ENCODE peak calls at places on chromosome 1, in nine cellular contexts. W is dorsolateral prefrontal cortex; P is fibroblast of mammary gland; Q is K562; C is left ventricle myocardium inferior; L is A549; G is CD4-positive, alpha-beta T cell; I is adrenal gland; R is neural crest cell. X is an unnamed sample.

GRCh38 chr1:39491146-39491921 is at the start of gene BMP8A:
- DNase-seq in W (peak; percentile 32), P (no peak), Q (peak; percentile 97), C (peak; percentile 51), L (peak; percentile 79), G (peak; percentile 74), I (peak; percentile 67), R (peak; percentile 37), X (peak; percentile 83)

GRCh38 chr1:175984057-175984812 is 222.9 kb downstream of the COP1 start:
- DNase-seq in W (no peak), P (no peak), Q (no peak), C (no peak), L (no peak), G (no peak), I (no peak), R (no peak), X (no peak)

GRCh38 chr1:156583821-156584622 is 4.5 kb downstream of the TTC24 start:
- DNase-seq in W (peak; percentile 77), P (peak; percentile 86), Q (peak; percentile 77), C (no peak), L (peak; percentile 85), G (peak; percentile 62), I (peak; percentile 87), R (peak; percentile 84), X (peak; percentile 65)

GRCh38 chr1:8121261-8122159 is 95.4 kb upstream of the ERRFI1 start:
- DNase-seq in W (no peak), P (peak; percentile 99), Q (no peak), C (no peak), L (no peak), G (no peak), I (peak; percentile 94), R (no peak), X (no peak)

GRCh38 chr1:172764378-172764777 is 105.5 kb downstream of the FASLG start:
- DNase-seq in W (no peak), P (no peak), Q (no peak), C (peak; percentile 16), L (no peak), G (peak; percentile 65), I (peak; percentile 23), R (no peak), X (no peak)

GRCh38 chr1:206461602-206462455 is 8.4 kb upstream of the IKBKE start:
- DNase-seq in W (peak; percentile 73), P (peak; percentile 77), Q (peak; percentile 74), C (no peak), L (peak; percentile 77), G (peak; percentile 73), I (peak; percentile 86), R (peak; percentile 70), X (peak; percentile 71)

GRCh38 chr1:106620521-106620954 is 435.9 kb upstream of the PRMT6 start:
- DNase-seq in W (no peak), P (peak; percentile 75), Q (no peak), C (no peak), L (no peak), G (no peak), I (no peak), R (no peak), X (no peak)

GRCh38 chr1:19731311-19731821 is 66.7 kb downstream of the HTR6 start:
- DNase-seq in W (no peak), P (no peak), Q (no peak), C (no peak), L (no peak), G (no peak), I (no peak), R (no peak), X (no peak)

GRCh38 chr1:241799414-241799813 is 48.6 kb upstream of the EXO1 start:
- DNase-seq in W (no peak), P (peak; percentile 57), Q (no peak), C (no peak), L (no peak), G (no peak), I (no peak), R (no peak), X (no peak)

GRCh38 chr1:37620707-37621106 is 14.0 kb downstream of the RSPO1 start:
- DNase-seq in W (no peak), P (no peak), Q (no peak), C (no peak), L (no peak), G (no peak), I (no peak), R (no peak), X (no peak)

GRCh38 chr1:53334781-53335180 is 6.9 kb upstream of the LRP8 start:
- DNase-seq in W (no peak), P (no peak), Q (no peak), C (no peak), L (no peak), G (peak; percentile 11), I (no peak), R (no peak), X (no peak)

GRCh38 chr1:29708818-29709710 is 472.7 kb downstream of the PTPRU start:
- DNase-seq in W (no peak), P (peak; percentile 84), Q (no peak), C (no peak), L (peak; percentile 45), G (no peak), I (no peak), R (no peak), X (no peak)

GRCh38 chr1:107496002-107496401 is 355.2 kb downstream of the NTNG1 start:
- DNase-seq in W (no peak), P (no peak), Q (no peak), C (no peak), L (no peak), G (no peak), I (no peak), R (no peak), X (no peak)

GRCh38 chr1:173596097-173596825 is 6.6 kb downstream of the SLC9C2 start:
- DNase-seq in W (no peak), P (no peak), Q (no peak), C (no peak), L (no peak), G (no peak), I (no peak), R (no peak), X (no peak)

GRCh38 chr1:36108314-36108713 is 16.7 kb downstream of the COL8A2 start:
- DNase-seq in W (no peak), P (peak; percentile 25), Q (no peak), C (no peak), L (no peak), G (no peak), I (no peak), R (no peak), X (no peak)

GRCh38 chr1:74161494-74161893 is 36.5 kb downstream of the LRRIQ3 start:
- DNase-seq in W (no peak), P (peak; percentile 19), Q (no peak), C (no peak), L (no peak), G (no peak), I (no peak), R (no peak), X (no peak)

GRCh38 chr1:22250724-22251123 is 107.8 kb upstream of the WNT4 start:
- DNase-seq in W (no peak), P (no peak), Q (no peak), C (no peak), L (no peak), G (no peak), I (no peak), R (no peak), X (no peak)

GRCh38 chr1:204025917-204026709 is 46.8 kb upstream of the SOX13 start:
- DNase-seq in W (no peak), P (no peak), Q (no peak), C (no peak), L (no peak), G (no peak), I (no peak), R (peak; percentile 21), X (no peak)

GRCh38 chr1:205493241-205494085 is 11.0 kb upstream of the CDK18 start:
- DNase-seq in W (no peak), P (peak; percentile 77), Q (no peak), C (no peak), L (no peak), G (no peak), I (peak; percentile 39), R (no peak), X (no peak)

GRCh38 chr1:12458571-12458970 is 159.4 kb downstream of the DHRS3 start:
- DNase-seq in W (no peak), P (peak; percentile 41), Q (no peak), C (no peak), L (no peak), G (no peak), I (peak; percentile 56), R (no peak), X (no peak)

DNA sequence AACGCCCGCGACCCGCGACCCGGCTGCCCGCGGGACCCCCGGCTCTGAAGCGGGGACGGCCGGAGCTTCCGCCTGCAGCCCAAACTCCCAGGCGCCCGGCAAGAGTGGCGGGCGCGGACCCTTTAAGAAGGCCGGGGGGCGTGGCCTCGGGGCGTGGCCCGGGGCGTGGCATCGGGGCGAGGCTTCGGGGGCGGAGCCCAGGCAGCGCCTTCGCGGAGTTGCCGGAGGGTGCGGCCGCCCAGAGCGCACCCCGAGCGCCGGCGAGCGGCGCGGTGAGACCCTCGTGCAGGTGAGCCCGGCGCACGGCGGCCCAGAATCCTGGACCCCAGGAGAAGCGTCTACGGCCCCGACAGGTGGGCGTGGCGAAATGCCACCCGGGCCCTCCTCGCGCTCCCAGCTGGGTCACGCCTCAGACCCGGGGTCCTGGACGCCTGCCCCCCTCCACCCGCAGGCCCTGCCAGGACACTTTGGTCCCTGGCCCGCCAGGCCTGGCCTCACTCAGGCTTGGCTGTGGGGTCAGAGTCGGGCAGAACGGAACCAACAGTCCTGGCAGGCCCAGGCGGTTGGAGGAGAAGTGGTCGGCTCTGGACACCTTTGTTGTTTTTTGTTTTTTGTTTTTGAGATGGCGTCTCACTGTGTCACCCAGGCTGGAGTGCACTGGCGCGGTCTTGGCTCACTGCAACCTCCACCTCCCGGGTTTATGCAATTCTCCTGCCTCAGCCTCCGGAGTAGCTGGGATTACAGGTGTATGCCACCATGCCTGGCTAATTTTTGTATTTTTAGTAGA is 14.4 kb downstream of the RNF223 start:
- DNase-seq in W (peak; percentile 46), P (peak; percentile 53), Q (peak; percentile 97), C (peak; percentile 89), L (peak; percentile 61), G (peak; percentile 94), I (peak; percentile 91), R (peak; percentile 78), X (peak; percentile 94)
- TF ChIP-seq CTCF in W (no peak), P (no peak), Q (no peak), C (no peak), L (no peak), G (no peak), I (no peak), R (no peak), X (no peak)

GRCh38 chr1:48561444-48561843 is 89.4 kb upstream of the SPATA6 start:
- DNase-seq in W (no peak), P (no peak), Q (no peak), C (no peak), L (no peak), G (no peak), I (no peak), R (no peak), X (no peak)
- TF ChIP-seq CTCF in W (no peak), P (no peak), Q (no peak), C (no peak), L (no peak), G (no peak), I (no peak), R (no peak), X (no peak)

GRCh38 chr1:9494936-9495758 is 44.1 kb upstream of the SLC25A33 start:
- DNase-seq in W (no peak), P (peak; percentile 24), Q (peak; percentile 81), C (peak; percentile 47), L (peak; percentile 32), G (peak; percentile 72), I (peak; percentile 57), R (peak; percentile 77), X (peak; percentile 79)
- TF ChIP-seq CTCF in W (peak; percentile 98), P (peak; percentile 61), Q (peak; percentile 97), C (peak; percentile 98), L (peak; percentile 88), G (peak; percentile 93), I (peak; percentile 99), R (peak; percentile 98), X (peak; percentile 100)

GRCh38 chr1:208538078-208538477 is 293.9 kb upstream of the PLXNA2 start:
- DNase-seq in W (no peak), P (no peak), Q (no peak), C (no peak), L (no peak), G (no peak), I (no peak), R (no peak), X (no peak)
- TF ChIP-seq CTCF in W (no peak), P (no peak), Q (no peak), C (no peak), L (no peak), G (no peak), I (no peak), R (no peak), X (no peak)